ENCODE peak calls at places on chromosomes 4 and X, in five cellular contexts. One of them, this sample, is unnamed.

GRCh38 chr4:105520819-105521790 is 31.3 kb upstream of the ARHGEF38 start:
- DNase-seq in fibroblast of the aortic adventitia: peak; percentile 50
- DNase-seq in NCI-H2171 treated with DMSO at 0.1 percent for 48 hours: peak; percentile 2
- DNase-seq in head of caudate nucleus: no peak
- DNase-seq in NCI-H1436: peak; percentile 62
- DNase-seq in this sample: no peak

GRCh38 chrX:97372006-97372766 is 488.5 kb downstream of the RPA4 start:
- DNase-seq in fibroblast of the aortic adventitia: no peak
- DNase-seq in NCI-H2171 treated with DMSO at 0.1 percent for 48 hours: no peak
- DNase-seq in head of caudate nucleus: no peak
- DNase-seq in NCI-H1436: no peak
- DNase-seq in this sample: no peak

GRCh38 chrX:67619253-67619652 is 75.4 kb downstream of the AR start:
- DNase-seq in fibroblast of the aortic adventitia: peak; percentile 67
- DNase-seq in NCI-H2171 treated with DMSO at 0.1 percent for 48 hours: no peak
- DNase-seq in head of caudate nucleus: no peak
- DNase-seq in NCI-H1436: no peak
- DNase-seq in this sample: no peak

GRCh38 chr4:18180122-18180521 is 158.6 kb upstream of the LCORL start:
- DNase-seq in fibroblast of the aortic adventitia: no peak
- DNase-seq in NCI-H2171 treated with DMSO at 0.1 percent for 48 hours: no peak
- DNase-seq in head of caudate nucleus: no peak
- DNase-seq in NCI-H1436: no peak
- DNase-seq in this sample: no peak

GRCh38 chr4:96784336-96784735 is 944.4 kb downstream of the PDHA2 start:
- DNase-seq in fibroblast of the aortic adventitia: no peak
- DNase-seq in NCI-H2171 treated with DMSO at 0.1 percent for 48 hours: no peak
- DNase-seq in head of caudate nucleus: no peak
- DNase-seq in NCI-H1436: no peak
- DNase-seq in this sample: no peak

GRCh38 chr4:184727430-184727829 is 6.5 kb downstream of the CENPU start:
- DNase-seq in fibroblast of the aortic adventitia: no peak
- DNase-seq in NCI-H2171 treated with DMSO at 0.1 percent for 48 hours: no peak
- DNase-seq in head of caudate nucleus: no peak
- DNase-seq in NCI-H1436: no peak
- DNase-seq in this sample: no peak

GRCh38 chr4:154490589-154491340 is 834 bp downstream of the DCHS2 start:
- DNase-seq in fibroblast of the aortic adventitia: no peak
- DNase-seq in NCI-H2171 treated with DMSO at 0.1 percent for 48 hours: no peak
- DNase-seq in head of caudate nucleus: no peak
- DNase-seq in NCI-H1436: no peak
- DNase-seq in this sample: no peak

GRCh38 chrX:136780738-136781137 is at the start of gene ARHGEF6:
- DNase-seq in fibroblast of the aortic adventitia: peak; percentile 8
- DNase-seq in NCI-H2171 treated with DMSO at 0.1 percent for 48 hours: no peak
- DNase-seq in head of caudate nucleus: no peak
- DNase-seq in NCI-H1436: no peak
- DNase-seq in this sample: peak; percentile 43

This sample was measured in NCI-H524.